ENCODE peak calls at places on chromosomes 7 and 10, in nine cellular contexts. Z, G, E, B, Y, O, A, R and F are unnamed samples.

GRCh38 chr10:34116780-34117179 is 698.3 kb downstream of the PARD3 start:
- DNase-seq in B (no peak), R (no peak), O (no peak), Y (no peak), Z (no peak), E (no peak), G (no peak), A (peak), F (no peak)

GRCh38 chr7:51455513-51455912 is 138.9 kb upstream of the COBL start:
- DNase-seq in E (no peak), Z (no peak), G (no peak), O (no peak), R (no peak), B (no peak), A (no peak), Y (no peak), F (no peak)

GRCh38 chr10:131901181-131901829 is 497 bp downstream of the PPP2R2D start:
- DNase-seq in Y (peak), E (peak), O (peak), G (peak), R (peak), B (no peak), Z (no peak), A (peak), F (peak)

GRCh38 chr7:81231203-81231922 is 312.5 kb upstream of the SEMA3C start:
- DNase-seq in G (no peak), B (no peak), A (no peak), Z (no peak), R (no peak), Y (no peak), O (peak), E (no peak), F (no peak)

GRCh38 chr10:70592186-70592735 is 10.3 kb downstream of the PRF1 start:
- DNase-seq in B (no peak), E (no peak), Y (no peak), O (no peak), A (no peak), G (no peak), R (no peak), Z (no peak), F (no peak)

GRCh38 chr7:132464740-132465139 is 111.5 kb downstream of the PLXNA4 start:
- DNase-seq in O (peak), B (no peak), E (peak), R (no peak), G (no peak), Y (no peak), A (no peak), Z (no peak), F (peak)

GRCh38 chr7:6430271-6430940 is 17.3 kb downstream of the DAGLB start:
- DNase-seq in R (no peak), G (no peak), E (no peak), O (peak), Z (no peak), A (no peak), Y (no peak), B (no peak), F (no peak)

GRCh38 chr10:100133801-100134200 is 52.0 kb downstream of the ERLIN1 start:
- DNase-seq in B (no peak), R (no peak), E (no peak), Y (no peak), G (no peak), O (no peak), A (no peak), Z (no peak), F (no peak)

GRCh38 chr7:43534110-43534509 is 48.8 kb upstream of the STK17A start:
- DNase-seq in E (no peak), R (no peak), Z (peak), Y (no peak), A (peak), O (peak), B (no peak), G (no peak), F (no peak)
- TF ChIP-seq CTCF in E (no peak), R (no peak), Z (peak), Y (no peak), A (no peak), O (peak), B (no peak), G (no peak), F (no peak)

GRCh38 chr7:12686894-12687212 is 580 bp upstream of the ARL4A start:
- DNase-seq in B (no peak), G (no peak), Y (no peak), R (no peak), O (no peak), Z (no peak), E (no peak), A (no peak), F (no peak)

GRCh38 chr7:12685550-12685949 is 1.9 kb upstream of the ARL4A start:
- DNase-seq in A (peak), E (peak), Y (no peak), G (no peak), O (peak), Z (no peak), B (peak), R (no peak), F (peak)

GRCh38 chr7:12686234-12686893 is 1.1 kb upstream of the ARL4A start:
- DNase-seq in B (peak), E (peak), O (peak), A (peak), Y (peak), G (peak), Z (peak), R (peak), F (peak)

GRCh38 chr7:12684733-12685132 is 2.7 kb upstream of the ARL4A start:
- DNase-seq in R (no peak), B (no peak), E (no peak), Z (no peak), Y (no peak), O (no peak), A (no peak), G (no peak), F (no peak)

GRCh38 chr7:12687213-12688171 is at the start of gene ARL4A:
- DNase-seq in G (peak), A (peak), B (peak), Z (peak), R (peak), Y (peak), E (peak), O (peak), F (peak)
- TF ChIP-seq CTCF in G (peak), A (peak), B (peak), Z (peak), R (no peak), Y (no peak), E (peak), O (peak), F (peak)

DNA sequence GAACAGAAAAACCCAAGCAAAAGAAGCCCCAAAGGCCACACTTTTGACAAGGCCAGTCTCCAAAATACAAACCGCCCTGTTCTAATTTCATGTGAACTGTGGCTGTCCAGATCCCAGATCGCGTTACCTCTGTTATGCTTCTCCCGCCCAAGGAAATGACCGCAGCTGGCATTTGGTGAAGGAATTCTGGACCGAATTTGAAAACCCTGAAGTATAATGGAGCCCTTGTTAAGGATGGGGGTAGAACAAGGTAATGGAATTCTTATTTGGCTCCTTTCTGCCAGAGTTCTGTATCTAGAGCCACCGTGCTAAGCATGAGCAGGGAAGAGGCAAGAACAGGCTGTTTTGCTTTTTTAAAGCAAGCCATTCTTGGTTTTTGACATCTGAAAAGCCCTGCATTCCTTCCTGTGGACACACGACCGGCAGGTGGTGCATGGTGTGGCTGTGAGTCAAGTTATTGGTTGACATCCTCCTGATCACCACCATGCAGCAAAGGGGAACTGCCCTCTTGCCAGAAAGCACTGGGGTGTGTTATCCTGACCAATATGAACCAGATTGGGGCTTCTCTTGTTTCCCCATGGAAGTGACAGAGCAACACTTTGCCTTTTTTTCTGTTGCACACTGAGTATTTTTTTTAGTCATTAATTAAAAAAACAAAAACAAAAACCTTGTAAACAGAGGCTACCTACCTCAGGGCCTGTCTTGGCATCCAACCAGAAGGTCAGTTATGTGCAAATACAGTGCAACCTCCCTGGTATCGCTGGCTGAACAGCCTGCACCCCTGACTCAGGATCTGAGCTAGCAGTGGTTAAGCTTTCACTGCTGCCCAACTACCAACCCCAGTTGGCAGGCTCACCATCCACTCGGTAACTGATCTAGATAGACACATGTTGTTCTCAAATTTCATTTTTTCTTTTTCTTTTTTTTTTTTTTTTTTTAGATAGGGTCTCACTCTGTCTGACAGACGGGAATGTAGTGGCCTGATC is 14.2 kb downstream of the UCMA start:
- DNase-seq in E (no peak), O (peak), A (peak), Z (no peak), R (peak), G (no peak), Y (peak), B (peak), F (peak)
- TF ChIP-seq CTCF in E (no peak), O (no peak), A (peak), Z (peak), R (peak), G (no peak), Y (no peak), B (peak), F (peak)

GRCh38 chr10:132939957-132940790 is 2.2 kb downstream of the CFAP46 start:
- DNase-seq in E (no peak), Z (peak), A (peak), R (peak), G (peak), O (peak), Y (peak), B (peak), F (no peak)

GRCh38 chr10:132939378-132939955 is 2.9 kb downstream of the CFAP46 start:
- DNase-seq in O (no peak), R (no peak), G (peak), E (no peak), A (no peak), Y (no peak), Z (no peak), B (no peak), F (no peak)

GRCh38 chr10:132937861-132938260 is 4.5 kb downstream of the CFAP46 start:
- DNase-seq in A (no peak), Z (no peak), O (no peak), E (no peak), R (peak), G (peak), Y (no peak), B (no peak), F (no peak)

GRCh38 chr10:132940791-132941465 is 1.4 kb downstream of the CFAP46 start:
- DNase-seq in G (peak), Z (no peak), E (no peak), A (no peak), O (no peak), Y (no peak), B (no peak), R (peak), F (no peak)

DNA sequence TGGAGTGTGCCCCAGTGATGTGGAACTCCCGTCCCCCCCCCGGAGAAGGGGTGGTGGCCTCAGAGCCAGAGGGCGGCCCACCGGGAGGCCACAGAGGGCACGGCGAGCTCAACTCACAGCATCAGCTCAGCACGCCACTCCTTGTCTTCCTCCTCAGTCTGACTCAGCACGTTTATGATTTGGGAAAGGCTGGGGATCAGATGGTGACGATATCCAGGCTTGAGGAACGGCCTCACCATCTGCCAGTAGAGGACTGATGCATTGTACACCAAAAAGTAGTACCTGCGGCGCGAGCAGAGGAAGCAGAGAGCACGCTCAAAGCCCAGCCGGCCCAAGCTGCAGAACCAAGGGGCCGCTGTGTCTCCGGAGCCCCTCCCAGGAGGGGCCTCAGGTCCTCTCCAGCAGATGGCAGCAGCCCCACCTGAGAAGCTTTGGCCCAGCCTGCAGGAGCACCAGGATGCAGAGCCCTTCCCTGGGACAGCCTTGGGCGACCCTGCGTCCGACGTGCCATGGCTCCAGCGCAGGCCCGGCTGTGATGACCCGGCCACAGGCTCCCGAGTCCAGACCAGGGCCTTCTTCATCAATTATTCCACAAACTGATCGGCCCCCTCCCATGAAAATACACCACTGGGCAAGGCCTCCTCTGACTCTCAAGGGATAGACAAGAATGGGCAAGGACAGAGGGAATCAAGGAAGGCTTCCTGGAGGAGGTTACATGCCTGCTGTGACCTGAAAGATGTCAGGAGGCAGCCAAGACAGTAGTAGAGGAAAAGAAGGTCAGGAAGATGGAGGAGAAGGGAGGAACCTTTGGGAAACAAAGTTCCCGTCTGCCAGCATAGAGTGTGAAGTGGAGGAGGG is 3.7 kb downstream of the CFAP46 start:
- DNase-seq in Z (no peak), Y (no peak), R (peak), G (peak), E (no peak), O (no peak), B (peak), A (peak), F (no peak)
- TF ChIP-seq CTCF in Z (peak), Y (no peak), R (no peak), G (peak), E (peak), O (peak), B (peak), A (peak), F (no peak)

GRCh38 chr7:88202799-88203198 is 17.0 kb downstream of the SRI start:
- DNase-seq in A (no peak), B (no peak), E (no peak), R (no peak), O (no peak), Z (no peak), Y (no peak), G (no peak), F (no peak)
- TF ChIP-seq CTCF in A (no peak), B (no peak), E (no peak), R (no peak), O (no peak), Z (no peak), Y (no peak), G (no peak), F (no peak)

GRCh38 chr7:16431646-16432424 is 10.5 kb upstream of the CRPPA start:
- DNase-seq in Y (peak), E (peak), G (no peak), R (no peak), O (peak), B (no peak), A (peak), Z (no peak), F (peak)
- TF ChIP-seq CTCF in Y (peak), E (peak), G (peak), R (peak), O (peak), B (peak), A (peak), Z (peak), F (peak)